ENCODE peak calls at places on chromosome 10, in four cellular contexts. Q is spleen, T is stomach, L is gastrocnemius medialis. J is an unnamed sample.

GRCh38 chr10:77844713-77845454 is 81.7 kb downstream of the DLG5 start:
- DNase-seq in Q (peak), L (no peak), T (no peak), J (peak)

GRCh38 chr10:4704034-4704545 is 121.9 kb upstream of the AKR1E2 start:
- DNase-seq in T (no peak), L (no peak), Q (no peak), J (peak)

GRCh38 chr10:55160904-55161303 is 359.9 kb upstream of the PCDH15 start:
- DNase-seq in T (no peak), Q (no peak), L (no peak), J (no peak)

GRCh38 chr10:11105676-11106004 is 88.0 kb downstream of the CELF2 start:
- DNase-seq in Q (no peak), L (no peak), T (no peak), J (no peak)

GRCh38 chr10:97818572-97818971 is 31.1 kb upstream of the GOLGA7B start:
- DNase-seq in T (no peak), L (no peak), Q (peak), J (no peak)

GRCh38 chr10:71616817-71617654 is 102.5 kb downstream of the C10orf105 start:
- DNase-seq in L (no peak), Q (no peak), T (no peak), J (no peak)

GRCh38 chr10:122494833-122495232 is 33.5 kb downstream of the HTRA1 start:
- DNase-seq in L (no peak), T (no peak), Q (no peak), J (peak)

GRCh38 chr10:123249894-123250293 is 95.7 kb downstream of the BUB3 start:
- DNase-seq in L (no peak), T (no peak), Q (no peak), J (no peak)

GRCh38 chr10:6148251-6148691 is 54.5 kb upstream of the PFKFB3 start:
- DNase-seq in T (no peak), Q (peak), L (peak), J (no peak)

GRCh38 chr10:61987537-61987936 is 86.0 kb downstream of the ARID5B start:
- DNase-seq in Q (no peak), T (no peak), L (no peak), J (no peak)

GRCh38 chr10:61989995-61990760 is 88.7 kb downstream of the ARID5B start:
- DNase-seq in T (no peak), Q (no peak), L (no peak), J (no peak)

GRCh38 chr10:61986788-61987187 is 85.3 kb downstream of the ARID5B start:
- DNase-seq in Q (no peak), T (no peak), L (no peak), J (no peak)

GRCh38 chr10:61986357-61986756 is 84.9 kb downstream of the ARID5B start:
- DNase-seq in T (no peak), Q (no peak), L (no peak), J (no peak)

DNA sequence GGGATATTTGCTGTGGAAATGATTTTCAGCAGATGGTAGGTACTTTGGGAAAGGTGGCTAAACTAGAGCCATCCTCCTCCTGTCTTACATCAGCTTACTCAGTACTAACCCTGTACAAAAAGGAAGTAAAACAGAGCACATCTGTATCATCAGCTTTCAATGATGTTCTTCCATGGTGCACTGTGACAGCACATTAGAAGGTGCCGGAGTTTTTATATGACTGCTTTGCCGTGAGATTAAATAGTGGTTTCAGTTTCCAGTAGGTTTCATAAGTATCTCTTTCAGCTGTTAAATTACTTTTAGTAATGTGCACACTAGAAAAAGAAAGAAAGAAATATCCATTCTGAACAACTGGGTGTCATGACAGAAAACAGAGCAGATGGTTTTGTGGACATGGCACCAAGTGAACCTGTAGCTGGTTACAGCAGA is 86.5 kb downstream of the ARID5B start:
- DNase-seq in L (no peak), Q (no peak), T (no peak), J (no peak)
- TF ChIP-seq POLR2A in L (no peak), Q (no peak), T (no peak), J (no peak)

DNA sequence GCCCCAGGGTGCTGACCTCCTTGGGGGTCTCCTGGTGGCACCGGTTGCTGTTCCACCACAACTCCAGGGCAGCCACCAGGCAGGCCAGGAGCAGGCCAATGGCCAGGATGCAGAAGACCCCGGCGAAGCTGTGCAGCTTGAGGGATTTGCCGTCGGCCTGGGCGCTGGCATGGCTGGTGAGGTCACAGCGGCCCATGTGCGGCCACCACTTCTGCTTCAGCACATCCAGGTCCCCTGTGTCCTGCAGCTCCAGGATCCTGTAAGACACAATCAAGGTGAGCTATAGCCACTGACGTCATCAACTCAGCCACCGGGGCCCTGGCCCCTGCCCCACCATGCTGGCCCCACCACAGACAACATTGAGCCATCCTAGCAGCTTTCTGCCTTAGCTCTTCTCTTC is 753.2 kb downstream of the GRID1 start:
- DNase-seq in Q (no peak), T (no peak), L (no peak), J (no peak)
- TF ChIP-seq POLR2A in Q (no peak), T (no peak), L (no peak), J (no peak)

GRCh38 chr10:88386878-88387773 is 196.0 kb downstream of the RNLS start:
- DNase-seq in L (peak), Q (no peak), T (no peak), J (peak)
- TF ChIP-seq POLR2A in L (no peak), Q (no peak), T (no peak), J (no peak)

GRCh38 chr10:112953075-112953501 is 3.0 kb downstream of the TCF7L2 start:
- DNase-seq in T (no peak), Q (peak), L (no peak), J (no peak)
- TF ChIP-seq POLR2A in T (no peak), Q (no peak), L (no peak), J (no peak)

J was measured in H54.